ENCODE peak calls at places on chromosomes 11 and 22, in four cellular contexts. W, E, C and H are unnamed samples.

GRCh38 chr11:65958774-65959420 is 2.6 kb upstream of the SART1 start:
- DNase-seq in C (no peak), W (no peak), E (no peak), H (no peak)

GRCh38 chr11:96097844-96098421 is 174.0 kb upstream of the MTMR2 start:
- DNase-seq in W (no peak), E (peak), C (no peak), H (no peak)

GRCh38 chr11:63564785-63565350 is 1.7 kb upstream of the PLAAT2 start:
- DNase-seq in W (no peak), C (no peak), E (no peak), H (no peak)

GRCh38 chr11:116776522-116776984 is 3.8 kb upstream of the BUD13 start:
- DNase-seq in E (no peak), C (no peak), W (no peak), H (no peak)

GRCh38 chr11:30568933-30569332 is 17.2 kb downstream of the MPPED2 start:
- DNase-seq in C (no peak), W (no peak), E (no peak), H (no peak)

GRCh38 chr22:37340331-37341262 is 58.3 kb downstream of the CYTH4 start:
- DNase-seq in C (no peak), E (no peak), W (peak), H (no peak)

GRCh38 chr11:126862664-126863247 is 137.8 kb downstream of the KIRREL3 start:
- DNase-seq in E (no peak), W (peak), C (peak), H (peak)

GRCh38 chr11:125356736-125357292 is 139.3 kb downstream of the FEZ1 start:
- DNase-seq in W (no peak), C (no peak), E (no peak), H (peak)

GRCh38 chr11:63641727-63642126 is 27.5 kb upstream of the PLAAT3 start:
- DNase-seq in E (peak), C (no peak), W (no peak), H (no peak)

GRCh38 chr11:86743223-86744118 is 56.9 kb upstream of the PRSS23 start:
- DNase-seq in E (peak), C (no peak), W (no peak), H (peak)

DNA sequence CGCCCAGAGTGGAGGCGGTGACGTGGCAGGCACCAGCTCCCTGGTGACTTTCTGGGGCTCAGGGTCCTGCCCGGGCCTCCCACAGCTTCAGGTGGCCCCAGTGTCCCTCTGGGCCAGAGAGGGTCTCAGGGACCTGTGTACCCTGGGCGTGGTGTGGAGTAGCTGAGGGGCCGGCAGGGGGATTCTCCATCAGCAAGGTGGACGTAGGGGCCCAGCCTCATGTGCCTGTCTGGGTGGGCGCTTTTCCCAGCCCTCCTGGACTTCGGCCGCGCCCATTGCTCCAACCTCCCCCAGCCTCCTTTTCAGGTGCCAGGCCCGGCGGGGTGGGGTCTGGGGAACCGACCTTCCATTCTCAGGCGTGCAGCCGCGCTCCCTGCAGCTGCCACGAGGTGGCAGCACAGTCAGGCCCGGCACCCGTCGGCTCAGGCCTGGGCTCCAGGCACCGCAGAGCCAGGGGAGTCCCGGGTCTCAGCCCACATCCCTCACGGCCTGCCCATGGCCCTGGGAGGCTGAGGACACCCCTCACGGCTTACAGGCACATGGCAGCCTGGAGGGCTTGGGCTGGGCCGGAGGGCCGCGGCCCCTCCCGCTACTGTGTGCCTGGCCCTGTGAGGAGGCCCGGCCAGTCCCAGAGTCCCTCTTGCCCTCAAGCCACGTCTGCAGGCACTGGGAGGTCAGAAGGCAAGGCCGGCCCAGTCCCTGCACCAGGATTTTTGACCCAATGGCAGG is 19.9 kb upstream of the MUC5B start:
- DNase-seq in E (peak), W (peak), C (peak), H (peak)
- H3K56ac ChIP-seq in E (no peak), W (no peak), C (no peak), H (no peak)

DNA sequence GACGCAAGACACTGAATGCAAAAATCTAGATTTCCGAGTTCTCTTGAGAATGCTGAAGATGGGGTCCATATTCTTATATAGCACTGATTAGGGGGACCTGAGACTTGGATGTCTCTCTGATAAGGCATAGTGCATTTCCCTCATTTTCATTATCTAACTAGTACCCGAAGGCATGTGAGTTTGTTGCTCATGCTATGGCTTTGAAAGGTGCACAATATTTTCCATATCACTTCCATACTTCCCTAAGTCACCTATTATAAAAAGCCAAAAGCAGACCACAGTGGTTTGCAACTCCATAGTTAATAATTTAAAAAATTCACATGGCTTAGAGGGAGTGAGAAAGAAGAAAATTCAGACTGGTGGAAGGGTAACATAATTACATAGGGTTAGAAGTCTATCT is 1.7 kb downstream of the BTBD10 start:
- DNase-seq in C (no peak), E (no peak), W (no peak), H (no peak)
- H3K9ac ChIP-seq in C (no peak), E (no peak), W (no peak), H (no peak)

GRCh38 chr11:21564813-21565212 is 628.1 kb upstream of the ANO5 start:
- DNase-seq in W (no peak), E (no peak), C (no peak), H (no peak)

GRCh38 chr11:21565283-21565682 is 627.6 kb upstream of the ANO5 start:
- DNase-seq in W (no peak), E (no peak), C (no peak), H (no peak)

GRCh38 chr11:21566521-21567100 is 626.3 kb upstream of the ANO5 start:
- DNase-seq in E (no peak), W (no peak), C (no peak), H (no peak)

GRCh38 chr11:21561589-21561988 is 631.3 kb upstream of the ANO5 start:
- DNase-seq in E (no peak), W (no peak), C (no peak), H (no peak)

DNA sequence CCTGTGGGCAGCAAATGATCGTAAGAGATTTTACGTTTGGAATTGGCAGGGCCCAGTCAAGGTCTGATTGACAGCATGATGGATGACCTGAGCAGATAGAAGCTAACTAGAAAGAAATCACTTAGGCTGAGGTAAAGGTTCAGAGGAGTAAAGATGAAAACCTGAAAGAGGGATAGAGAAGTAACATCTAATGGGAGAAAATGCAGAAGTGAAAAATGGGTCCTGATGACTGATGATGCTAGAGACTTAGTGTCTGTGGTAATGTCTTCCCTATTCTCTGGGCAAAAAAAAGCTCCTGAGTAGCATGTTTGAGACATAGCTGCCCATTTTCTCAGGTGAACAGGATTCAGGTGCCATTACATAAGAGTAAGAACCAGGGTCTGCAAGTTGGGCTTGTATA is 628.8 kb upstream of the ANO5 start:
- DNase-seq in E (no peak), C (no peak), W (no peak), H (no peak)
- H3K56ac ChIP-seq in E (no peak), C (no peak), W (no peak), H (no peak)

DNA sequence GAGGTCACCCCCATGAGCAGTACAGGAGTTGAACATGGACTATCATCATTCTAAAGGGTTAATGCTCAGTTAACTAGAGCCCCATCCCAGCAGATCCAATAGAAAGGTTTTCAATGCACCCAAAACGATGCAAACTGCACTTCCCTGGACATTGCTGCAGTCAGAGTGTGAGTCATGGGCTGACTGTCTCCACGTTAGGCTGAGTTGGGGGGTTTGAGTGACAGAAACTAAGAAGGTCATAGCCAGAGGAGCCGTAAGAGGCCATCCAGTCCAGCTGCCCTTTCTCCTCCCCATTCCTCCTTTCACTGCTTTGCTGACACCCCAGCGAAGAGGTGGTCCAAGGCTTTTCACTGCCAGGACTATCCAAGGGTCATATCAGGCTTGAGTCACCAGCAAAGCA is 10.5 kb upstream of the OR2AT4 start:
- DNase-seq in C (no peak), W (no peak), E (peak), H (no peak)
- H3K9ac ChIP-seq in C (no peak), W (no peak), E (no peak), H (no peak)

DNA sequence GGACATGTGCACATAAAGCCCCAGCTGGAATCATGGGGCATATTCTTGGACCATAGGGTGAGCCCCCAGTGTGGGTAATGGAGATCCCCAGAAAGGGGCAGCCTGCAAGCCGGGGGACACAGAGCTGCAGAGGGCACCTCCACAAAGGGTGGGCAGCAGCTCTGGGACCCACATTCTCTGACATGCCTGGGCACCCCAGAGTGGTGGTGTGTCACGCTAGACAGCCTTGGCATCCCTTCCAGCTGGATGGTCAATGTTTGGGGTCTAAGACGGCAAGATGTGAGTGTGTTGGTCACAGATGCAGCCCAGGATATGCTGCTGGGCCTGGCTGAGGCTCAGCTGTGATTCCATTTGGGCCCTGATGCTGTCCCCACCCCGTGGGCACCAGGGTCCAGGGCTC is 9.7 kb downstream of the ADORA2A start:
- DNase-seq in W (no peak), C (no peak), E (no peak), H (no peak)
- H3K56ac ChIP-seq in W (no peak), C (no peak), E (no peak), H (no peak)